ENCODE peak calls at places on chromosomes 3 and 15, in four cellular contexts. One of them, this sample, is unnamed.

GRCh38 chr15:65460948-65461347 is 38.2 kb upstream of the IGDCC4 start:
- DNase-seq in CD4-positive, CD25-positive, alpha-beta regulatory T cell: peak; percentile 42
- DNase-seq in CD4-positive, alpha-beta memory T cell: no peak
- DNase-seq in body of pancreas: no peak
- DNase-seq in this sample: no peak

GRCh38 chr3:47476644-47477199 is 981 bp upstream of the SCAP start:
- DNase-seq in CD4-positive, alpha-beta memory T cell: no peak
- DNase-seq in CD4-positive, CD25-positive, alpha-beta regulatory T cell: no peak
- DNase-seq in body of pancreas: no peak
- DNase-seq in this sample: no peak

GRCh38 chr3:114441386-114441785 is 147.6 kb downstream of the TIGIT start:
- DNase-seq in CD4-positive, alpha-beta memory T cell: no peak
- DNase-seq in body of pancreas: no peak
- DNase-seq in CD4-positive, CD25-positive, alpha-beta regulatory T cell: no peak
- DNase-seq in this sample: no peak

GRCh38 chr3:142993958-142994442 is 7.4 kb upstream of the U2SURP start:
- DNase-seq in body of pancreas: peak; percentile 53
- DNase-seq in CD4-positive, CD25-positive, alpha-beta regulatory T cell: peak; percentile 80
- DNase-seq in CD4-positive, alpha-beta memory T cell: peak; percentile 53
- DNase-seq in this sample: peak; percentile 48

GRCh38 chr15:78750566-78750965 is 60.7 kb downstream of the ADAMTS7 start:
- DNase-seq in body of pancreas: peak; percentile 38
- DNase-seq in CD4-positive, alpha-beta memory T cell: no peak
- DNase-seq in CD4-positive, CD25-positive, alpha-beta regulatory T cell: no peak
- DNase-seq in this sample: no peak

GRCh38 chr15:23504003-23504402 is 57.0 kb upstream of the GOLGA6L2 start:
- DNase-seq in body of pancreas: no peak
- DNase-seq in CD4-positive, alpha-beta memory T cell: no peak
- DNase-seq in CD4-positive, CD25-positive, alpha-beta regulatory T cell: no peak
- DNase-seq in this sample: no peak

GRCh38 chr3:71035314-71035713 is 548.2 kb downstream of the FOXP1 start:
- DNase-seq in CD4-positive, alpha-beta memory T cell: no peak
- DNase-seq in CD4-positive, CD25-positive, alpha-beta regulatory T cell: no peak
- DNase-seq in body of pancreas: no peak
- DNase-seq in this sample: no peak

GRCh38 chr3:53822331-53822741 is 23.9 kb downstream of the CHDH start:
- DNase-seq in body of pancreas: no peak
- DNase-seq in CD4-positive, CD25-positive, alpha-beta regulatory T cell: no peak
- DNase-seq in CD4-positive, alpha-beta memory T cell: no peak
- DNase-seq in this sample: no peak

GRCh38 chr3:146882206-146882605 is 277.1 kb upstream of the PLSCR5 start:
- DNase-seq in CD4-positive, CD25-positive, alpha-beta regulatory T cell: no peak
- DNase-seq in CD4-positive, alpha-beta memory T cell: no peak
- DNase-seq in body of pancreas: no peak
- DNase-seq in this sample: no peak

GRCh38 chr3:34002569-34003100 is 204.2 kb downstream of the PDCD6IP start:
- DNase-seq in CD4-positive, alpha-beta memory T cell: no peak
- DNase-seq in CD4-positive, CD25-positive, alpha-beta regulatory T cell: no peak
- DNase-seq in body of pancreas: no peak
- DNase-seq in this sample: no peak

GRCh38 chr15:91302588-91303439 is 202.8 kb downstream of the SV2B start:
- DNase-seq in body of pancreas: peak; percentile 43
- DNase-seq in CD4-positive, alpha-beta memory T cell: peak; percentile 54
- DNase-seq in CD4-positive, CD25-positive, alpha-beta regulatory T cell: peak; percentile 70
- DNase-seq in this sample: no peak

GRCh38 chr3:187987162-187987561 is 166.8 kb upstream of the LPP start:
- DNase-seq in CD4-positive, alpha-beta memory T cell: no peak
- DNase-seq in CD4-positive, CD25-positive, alpha-beta regulatory T cell: no peak
- DNase-seq in body of pancreas: no peak
- DNase-seq in this sample: no peak

GRCh38 chr3:136305879-136306278 is 55.7 kb downstream of the PCCB start:
- DNase-seq in CD4-positive, alpha-beta memory T cell: no peak
- DNase-seq in CD4-positive, CD25-positive, alpha-beta regulatory T cell: peak; percentile 67
- DNase-seq in body of pancreas: no peak
- DNase-seq in this sample: no peak

GRCh38 chr3:177624523-177625495 is 427.5 kb upstream of the TBL1XR1 start:
- DNase-seq in CD4-positive, CD25-positive, alpha-beta regulatory T cell: peak; percentile 33
- DNase-seq in CD4-positive, alpha-beta memory T cell: peak; percentile 34
- DNase-seq in body of pancreas: no peak
- DNase-seq in this sample: no peak

GRCh38 chr3:103810167-103810566 is 1375.4 kb downstream of the ZPLD1 start:
- DNase-seq in body of pancreas: no peak
- DNase-seq in CD4-positive, alpha-beta memory T cell: no peak
- DNase-seq in CD4-positive, CD25-positive, alpha-beta regulatory T cell: no peak
- DNase-seq in this sample: no peak

GRCh38 chr3:125374996-125375941 is at the start of gene ZNF148:
- DNase-seq in body of pancreas: peak; percentile 88
- DNase-seq in CD4-positive, alpha-beta memory T cell: peak; percentile 92
- DNase-seq in CD4-positive, CD25-positive, alpha-beta regulatory T cell: peak; percentile 94
- DNase-seq in this sample: peak; percentile 85

GRCh38 chr3:62604301-62604700 is 231.0 kb upstream of the FEZF2 start:
- DNase-seq in body of pancreas: no peak
- DNase-seq in CD4-positive, alpha-beta memory T cell: no peak
- DNase-seq in CD4-positive, CD25-positive, alpha-beta regulatory T cell: no peak
- DNase-seq in this sample: no peak

GRCh38 chr3:29805757-29806156 is 524.9 kb downstream of the RBMS3 start:
- DNase-seq in CD4-positive, alpha-beta memory T cell: no peak
- DNase-seq in CD4-positive, CD25-positive, alpha-beta regulatory T cell: no peak
- DNase-seq in body of pancreas: no peak
- DNase-seq in this sample: no peak

GRCh38 chr3:170471149-170471548 is 52.5 kb downstream of the CLDN11 start:
- DNase-seq in CD4-positive, CD25-positive, alpha-beta regulatory T cell: no peak
- DNase-seq in body of pancreas: no peak
- DNase-seq in CD4-positive, alpha-beta memory T cell: no peak
- DNase-seq in this sample: no peak

GRCh38 chr3:149581681-149582349 is 76.0 kb downstream of the WWTR1 start:
- DNase-seq in body of pancreas: peak; percentile 37
- DNase-seq in CD4-positive, alpha-beta memory T cell: no peak
- DNase-seq in CD4-positive, CD25-positive, alpha-beta regulatory T cell: no peak
- DNase-seq in this sample: no peak

GRCh38 chr15:60479711-60480110 is 769 bp upstream of the ICE2 start:
- DNase-seq in CD4-positive, CD25-positive, alpha-beta regulatory T cell: peak; percentile 62
- DNase-seq in body of pancreas: no peak
- DNase-seq in CD4-positive, alpha-beta memory T cell: no peak
- DNase-seq in this sample: no peak

GRCh38 chr3:127531821-127532220 is 58.7 kb downstream of the TPRA1 start:
- DNase-seq in CD4-positive, CD25-positive, alpha-beta regulatory T cell: no peak
- DNase-seq in CD4-positive, alpha-beta memory T cell: no peak
- DNase-seq in body of pancreas: no peak
- DNase-seq in this sample: no peak

GRCh38 chr3:143157957-143158548 is 38.5 kb downstream of the CHST2 start:
- DNase-seq in body of pancreas: no peak
- DNase-seq in CD4-positive, CD25-positive, alpha-beta regulatory T cell: peak; percentile 16
- DNase-seq in CD4-positive, alpha-beta memory T cell: no peak
- DNase-seq in this sample: no peak

GRCh38 chr15:97978408-97979130 is 18.1 kb downstream of the ARRDC4 start:
- DNase-seq in CD4-positive, alpha-beta memory T cell: no peak
- DNase-seq in CD4-positive, CD25-positive, alpha-beta regulatory T cell: no peak
- DNase-seq in body of pancreas: peak; percentile 86
- DNase-seq in this sample: no peak

GRCh38 chr3:128152419-128153155 is 694 bp upstream of the EEFSEC start:
- DNase-seq in body of pancreas: no peak
- DNase-seq in CD4-positive, CD25-positive, alpha-beta regulatory T cell: no peak
- DNase-seq in CD4-positive, alpha-beta memory T cell: no peak
- DNase-seq in this sample: no peak

GRCh38 chr15:97084650-97085049 is 754.1 kb downstream of the NR2F2 start:
- DNase-seq in body of pancreas: no peak
- DNase-seq in CD4-positive, CD25-positive, alpha-beta regulatory T cell: no peak
- DNase-seq in CD4-positive, alpha-beta memory T cell: no peak
- DNase-seq in this sample: no peak

GRCh38 chr15:90553248-90553745 is 23.6 kb downstream of the CRTC3 start:
- DNase-seq in CD4-positive, alpha-beta memory T cell: no peak
- DNase-seq in CD4-positive, CD25-positive, alpha-beta regulatory T cell: no peak
- DNase-seq in body of pancreas: no peak
- DNase-seq in this sample: no peak

GRCh38 chr3:136883967-136884720 is 22.1 kb downstream of the NCK1 start:
- DNase-seq in CD4-positive, alpha-beta memory T cell: no peak
- DNase-seq in body of pancreas: no peak
- DNase-seq in CD4-positive, CD25-positive, alpha-beta regulatory T cell: no peak
- DNase-seq in this sample: no peak

GRCh38 chr3:113783463-113783862 is 36.6 kb downstream of the ATP6V1A start:
- DNase-seq in CD4-positive, alpha-beta memory T cell: no peak
- DNase-seq in body of pancreas: no peak
- DNase-seq in CD4-positive, CD25-positive, alpha-beta regulatory T cell: no peak
- DNase-seq in this sample: no peak

DNA sequence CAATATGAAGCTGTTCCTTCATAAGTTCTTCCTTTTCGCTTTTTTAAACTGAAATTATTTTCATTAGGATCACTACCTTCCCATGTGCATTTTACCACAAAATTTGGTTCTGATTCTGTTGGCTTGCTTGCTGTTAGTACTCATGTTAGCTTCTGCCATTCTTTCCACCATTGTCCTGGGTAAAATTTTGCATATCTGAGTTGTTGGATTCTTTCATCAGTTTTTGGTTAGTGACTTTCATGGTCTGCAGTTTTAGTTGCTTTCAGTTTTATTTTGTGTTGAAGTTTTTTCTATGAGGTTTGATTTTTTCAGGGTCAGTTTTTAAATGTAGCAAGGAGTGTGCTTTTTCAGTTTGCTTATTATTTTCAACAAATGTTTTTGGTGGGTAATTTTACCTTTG is 71.9 kb downstream of the SMAD3 start:
- DNase-seq in CD4-positive, CD25-positive, alpha-beta regulatory T cell: peak; percentile 37
- DNase-seq in body of pancreas: no peak
- DNase-seq in CD4-positive, alpha-beta memory T cell: no peak
- DNase-seq in this sample: no peak
- H3K4me3 ChIP-seq in CD4-positive, CD25-positive, alpha-beta regulatory T cell: peak overlapping the region; percentile 27
- H3K4me3 ChIP-seq in body of pancreas: no peak overlapping the region
- H3K4me3 ChIP-seq in CD4-positive, alpha-beta memory T cell: no peak overlapping the region
- H3K4me3 ChIP-seq in this sample: no peak overlapping the region

GRCh38 chr15:71422530-71423259 is 307.4 kb downstream of the THSD4 start:
- DNase-seq in CD4-positive, CD25-positive, alpha-beta regulatory T cell: no peak
- DNase-seq in body of pancreas: no peak
- DNase-seq in CD4-positive, alpha-beta memory T cell: no peak
- DNase-seq in this sample: no peak

GRCh38 chr15:71424765-71425164 is 309.5 kb downstream of the THSD4 start:
- DNase-seq in CD4-positive, CD25-positive, alpha-beta regulatory T cell: no peak
- DNase-seq in CD4-positive, alpha-beta memory T cell: no peak
- DNase-seq in body of pancreas: no peak
- DNase-seq in this sample: no peak

GRCh38 chr15:71426792-71427191 is 311.5 kb downstream of the THSD4 start:
- DNase-seq in CD4-positive, alpha-beta memory T cell: no peak
- DNase-seq in CD4-positive, CD25-positive, alpha-beta regulatory T cell: no peak
- DNase-seq in body of pancreas: no peak
- DNase-seq in this sample: no peak

DNA sequence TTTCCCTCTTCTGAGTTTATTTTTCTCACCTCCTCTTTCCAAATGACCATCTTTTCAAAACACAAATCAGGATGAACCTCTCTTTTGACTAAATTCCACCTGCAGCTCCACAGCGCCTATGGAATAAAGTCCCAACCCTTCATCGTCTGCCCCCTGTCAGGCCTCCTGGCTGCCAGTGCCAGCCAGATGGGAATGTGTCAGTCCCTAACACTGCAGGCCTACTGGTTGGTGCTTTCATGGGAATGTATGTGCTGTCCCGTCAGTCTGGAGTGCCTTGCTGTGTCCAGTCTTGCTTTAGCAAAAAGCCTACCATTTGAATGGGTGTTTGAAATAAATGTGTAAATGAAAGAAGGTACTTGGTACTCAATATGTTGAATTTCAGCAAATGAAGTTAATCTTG is 310.1 kb downstream of the THSD4 start:
- DNase-seq in CD4-positive, alpha-beta memory T cell: no peak
- DNase-seq in body of pancreas: no peak
- DNase-seq in CD4-positive, CD25-positive, alpha-beta regulatory T cell: no peak
- DNase-seq in this sample: no peak
- H3K4me1 ChIP-seq in CD4-positive, alpha-beta memory T cell: no peaks in the 10 kb centered on the region
- H3K4me1 ChIP-seq in body of pancreas: no peaks in the 10 kb centered on the region
- H3K4me1 ChIP-seq in CD4-positive, CD25-positive, alpha-beta regulatory T cell: no peaks in the 10 kb centered on the region
- H3K4me1 ChIP-seq in this sample: no peaks in the 10 kb centered on the region

GRCh38 chr15:70701891-70702568 is 61.3 kb downstream of the UACA start:
- DNase-seq in CD4-positive, alpha-beta memory T cell: no peak
- DNase-seq in body of pancreas: no peak
- DNase-seq in CD4-positive, CD25-positive, alpha-beta regulatory T cell: no peak
- DNase-seq in this sample: no peak

GRCh38 chr15:70698991-70699390 is 64.4 kb downstream of the UACA start:
- DNase-seq in CD4-positive, CD25-positive, alpha-beta regulatory T cell: no peak
- DNase-seq in body of pancreas: no peak
- DNase-seq in CD4-positive, alpha-beta memory T cell: no peak
- DNase-seq in this sample: no peak

GRCh38 chr15:70698412-70698811 is 64.9 kb downstream of the UACA start:
- DNase-seq in CD4-positive, CD25-positive, alpha-beta regulatory T cell: no peak
- DNase-seq in body of pancreas: no peak
- DNase-seq in CD4-positive, alpha-beta memory T cell: no peak
- DNase-seq in this sample: no peak

GRCh38 chr15:70702584-70702983 is 60.8 kb downstream of the UACA start:
- DNase-seq in CD4-positive, CD25-positive, alpha-beta regulatory T cell: no peak
- DNase-seq in CD4-positive, alpha-beta memory T cell: no peak
- DNase-seq in body of pancreas: no peak
- DNase-seq in this sample: no peak

DNA sequence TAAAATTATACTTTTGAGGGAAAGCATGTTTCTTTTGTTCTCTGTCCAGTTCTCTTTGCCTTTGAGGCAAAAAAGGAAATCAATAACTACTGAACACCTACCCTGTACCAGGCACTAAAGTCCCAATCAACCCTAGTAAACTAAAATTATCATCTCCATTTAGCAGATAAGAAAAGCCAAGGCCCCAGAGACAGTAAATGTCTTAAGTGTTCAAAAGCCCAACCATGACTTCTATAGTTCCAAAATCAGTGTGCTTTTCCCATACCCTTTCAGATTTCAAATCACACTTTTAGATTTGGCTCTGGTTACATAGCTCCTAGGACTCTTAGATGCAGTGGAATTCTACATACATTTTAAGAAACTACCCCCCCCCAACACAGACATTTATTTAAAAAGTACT is 63.5 kb downstream of the UACA start:
- DNase-seq in body of pancreas: no peak
- DNase-seq in CD4-positive, alpha-beta memory T cell: no peak
- DNase-seq in CD4-positive, CD25-positive, alpha-beta regulatory T cell: no peak
- DNase-seq in this sample: no peak
- H3K27ac ChIP-seq in body of pancreas: no peak overlapping the region
- H3K27ac ChIP-seq in CD4-positive, alpha-beta memory T cell: no peak overlapping the region
- H3K27ac ChIP-seq in CD4-positive, CD25-positive, alpha-beta regulatory T cell: no peak overlapping the region
- H3K27ac ChIP-seq in this sample: no peak overlapping the region

GRCh38 chr3:14096742-14097141 is 27.9 kb downstream of the CHCHD4 start:
- DNase-seq in CD4-positive, CD25-positive, alpha-beta regulatory T cell: no peak
- DNase-seq in body of pancreas: no peak
- DNase-seq in CD4-positive, alpha-beta memory T cell: no peak
- DNase-seq in this sample: no peak

GRCh38 chr3:14097616-14098391 is 26.9 kb downstream of the CHCHD4 start:
- DNase-seq in body of pancreas: no peak
- DNase-seq in CD4-positive, alpha-beta memory T cell: no peak
- DNase-seq in CD4-positive, CD25-positive, alpha-beta regulatory T cell: no peak
- DNase-seq in this sample: no peak

GRCh38 chr3:14093831-14094230 is 30.8 kb downstream of the CHCHD4 start:
- DNase-seq in CD4-positive, alpha-beta memory T cell: no peak
- DNase-seq in body of pancreas: no peak
- DNase-seq in CD4-positive, CD25-positive, alpha-beta regulatory T cell: no peak
- DNase-seq in this sample: no peak

DNA sequence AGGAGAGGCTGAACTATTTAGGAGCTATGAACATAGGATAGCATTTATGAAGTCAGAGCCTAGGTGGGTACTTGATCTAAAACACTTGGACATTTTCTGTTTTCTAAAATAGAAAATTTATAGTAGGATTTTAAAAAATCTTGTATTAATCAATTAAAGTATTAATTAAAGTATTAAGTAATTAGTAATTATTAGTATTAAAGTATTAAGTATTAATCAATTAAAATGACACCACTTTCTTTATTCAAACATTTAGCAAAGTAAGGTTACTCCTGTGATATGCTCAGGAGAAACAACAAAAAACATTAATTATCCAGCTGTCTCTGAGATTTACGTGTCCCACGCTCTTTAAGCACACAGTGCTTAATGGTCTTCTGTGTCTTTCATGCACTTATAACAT is 32.2 kb downstream of the CHCHD4 start:
- DNase-seq in CD4-positive, alpha-beta memory T cell: no peak
- DNase-seq in body of pancreas: no peak
- DNase-seq in CD4-positive, CD25-positive, alpha-beta regulatory T cell: no peak
- DNase-seq in this sample: no peak
- H3K4me3 ChIP-seq in CD4-positive, alpha-beta memory T cell: no peak overlapping the region
- H3K4me3 ChIP-seq in body of pancreas: no peak overlapping the region
- H3K4me3 ChIP-seq in CD4-positive, CD25-positive, alpha-beta regulatory T cell: no peak overlapping the region
- H3K4me3 ChIP-seq in this sample: no peak overlapping the region

This sample was measured in CD8-positive, alpha-beta memory T cell.